ENCODE peak calls at places on chromosomes 11 and 22, in ten cellular contexts. F is lower leg skin, N is adrenal gland, W is GM12864, C is HFFc6, H is colonic mucosa, E is tibial nerve, G is fibroblast of pulmonary artery, D is hepatocyte, P is stomach. I is an unnamed sample.

GRCh38 chr11:115279831-115280761 is 224.1 kb downstream of the CADM1 start:
- DNase-seq in H (no peak), G (no peak), N (no peak), W (no peak), C (no peak), F (no peak), E (no peak), D (peak; percentile 28), P (no peak), I (no peak)

GRCh38 chr11:13328276-13328675 is 50.7 kb downstream of the BMAL1 start:
- DNase-seq in E (no peak), H (no peak), W (no peak), N (no peak), C (no peak), P (no peak), G (no peak), D (no peak), F (no peak), I (no peak)

GRCh38 chr22:28373841-28374240 is 305.8 kb downstream of the TTC28 start:
- DNase-seq in P (no peak), F (no peak), D (no peak), N (no peak), E (no peak), H (no peak), G (no peak), C (peak; percentile 30), W (no peak), I (peak; percentile 35)

GRCh38 chr11:35163707-35164496 is 24.9 kb downstream of the CD44 start:
- DNase-seq in E (no peak), W (no peak), H (no peak), P (no peak), C (no peak), F (no peak), D (no peak), N (no peak), G (no peak), I (no peak)

GRCh38 chr22:32897400-32897799 is 95.9 kb downstream of the TIMP3 start:
- DNase-seq in P (no peak), E (no peak), N (no peak), G (peak; percentile 37), W (no peak), H (no peak), C (peak; percentile 90), D (peak; percentile 59), F (no peak), I (peak; percentile 10)

GRCh38 chr22:37696657-37697539 is at the start of gene TRIOBP:
- DNase-seq in C (peak; percentile 94), E (peak; percentile 72), H (peak; percentile 97), W (no peak), G (peak; percentile 93), N (peak; percentile 98), D (peak; percentile 97), P (peak; percentile 96), F (peak; percentile 94), I (peak; percentile 93)

GRCh38 chr11:72298931-72299330 is 55.0 kb upstream of the PHOX2A start:
- DNase-seq in D (no peak), H (no peak), G (no peak), N (no peak), E (no peak), C (no peak), P (no peak), W (no peak), F (no peak), I (no peak)

GRCh38 chr22:46935506-46936377 is 173.3 kb downstream of the TBC1D22A start:
- DNase-seq in E (no peak), C (no peak), F (no peak), H (peak; percentile 76), W (no peak), G (no peak), D (peak; percentile 74), N (peak; percentile 51), P (no peak), I (no peak)

DNA sequence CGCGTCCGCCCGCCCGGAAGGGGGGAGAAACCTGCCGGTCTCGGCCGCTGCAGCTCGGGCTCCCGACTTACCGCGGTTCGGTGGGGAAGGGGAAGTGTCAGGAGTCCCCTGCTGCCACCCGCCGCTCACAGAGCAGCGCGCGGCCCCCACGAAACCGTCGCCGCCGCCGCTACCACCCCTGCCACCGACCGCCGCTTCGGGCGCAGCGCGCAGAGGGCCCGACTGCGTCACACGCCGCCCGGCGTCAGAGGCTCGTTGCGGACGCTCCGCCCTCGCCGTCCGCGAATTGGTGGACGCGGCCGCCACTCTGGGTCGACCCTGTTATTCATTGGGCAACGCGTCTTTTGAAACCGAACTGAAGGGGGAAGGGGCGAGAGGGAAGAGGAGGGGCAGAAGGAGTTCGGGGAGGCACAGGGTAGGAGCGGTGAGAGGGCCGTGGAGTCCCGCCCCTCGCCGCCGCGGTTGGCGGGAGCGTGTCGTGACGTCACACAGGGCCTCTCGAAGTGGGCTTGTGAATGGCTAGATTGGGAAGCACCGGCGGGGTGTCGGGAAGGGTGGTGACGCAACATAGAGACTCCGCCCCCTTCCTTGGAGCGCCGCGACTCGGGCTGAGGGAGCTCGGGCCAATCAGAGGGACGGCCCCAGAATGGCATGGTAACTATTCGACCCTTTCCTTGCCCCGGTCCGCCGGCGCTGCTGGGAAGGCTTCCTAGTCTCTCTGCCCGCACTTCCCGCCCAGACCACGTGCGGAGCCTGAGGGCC is at the start of gene NUP98:
- DNase-seq in H (peak; percentile 100), F (peak; percentile 100), D (peak; percentile 99), G (peak; percentile 100), W (peak; percentile 98), N (peak; percentile 100), P (peak; percentile 100), E (peak; percentile 99), C (peak; percentile 100), I (peak; percentile 99)
- TF ChIP-seq CTCF in H (no peak), F (no peak), D (no peak), G (no peak), W (no peak), N (no peak), P (no peak), E (peak; percentile 48), C (no peak), I (no peak)

GRCh38 chr22:49188091-49188490 is 639.6 kb downstream of the BRD1 start:
- DNase-seq in W (no peak), D (no peak), N (no peak), P (no peak), C (no peak), F (no peak), G (no peak), E (no peak), H (no peak), I (no peak)

GRCh38 chr22:49185312-49185969 is 642.2 kb downstream of the BRD1 start:
- DNase-seq in E (no peak), F (no peak), P (no peak), H (no peak), N (no peak), C (no peak), D (peak; percentile 40), G (no peak), W (no peak), I (no peak)

GRCh38 chr22:49184736-49185135 is 642.9 kb downstream of the BRD1 start:
- DNase-seq in C (no peak), N (no peak), D (no peak), H (no peak), G (no peak), E (no peak), P (no peak), W (no peak), F (no peak), I (no peak)

GRCh38 chr22:49186756-49187155 is 640.9 kb downstream of the BRD1 start:
- DNase-seq in E (no peak), G (no peak), D (no peak), C (no peak), N (no peak), P (no peak), H (no peak), F (no peak), W (no peak), I (no peak)

DNA sequence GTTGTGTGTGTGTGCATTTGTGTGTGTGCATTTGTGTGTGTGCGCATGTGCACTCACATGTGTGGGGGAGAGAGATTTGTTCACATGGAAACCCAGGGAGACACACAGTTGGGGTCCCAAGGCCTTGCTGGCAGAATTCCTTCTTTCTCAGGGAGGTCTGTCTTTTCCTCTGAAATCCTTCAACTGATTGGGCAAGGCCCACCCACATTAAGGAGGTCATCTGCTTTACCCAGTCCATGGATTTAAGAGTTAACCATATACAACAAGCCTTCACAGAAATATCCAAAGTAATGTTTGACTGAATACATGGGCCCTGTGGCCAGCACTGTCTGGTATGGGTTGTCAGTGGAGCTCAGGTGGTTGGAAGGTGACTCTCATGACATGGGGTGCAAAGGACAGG is 641.4 kb downstream of the BRD1 start:
- DNase-seq in G (no peak), W (no peak), C (no peak), F (no peak), D (no peak), N (no peak), H (no peak), E (no peak), P (no peak), I (no peak)
- TF ChIP-seq CTCF in G (no peak), W (no peak), C (no peak), F (no peak), D (no peak), N (no peak), H (no peak), E (no peak), P (no peak), I (no peak)

GRCh38 chr22:35758394-35758793 is 40.7 kb downstream of the APOL5 start:
- DNase-seq in D (no peak), F (no peak), H (no peak), W (no peak), E (no peak), N (no peak), C (no peak), G (no peak), P (no peak), I (no peak)
- TF ChIP-seq CTCF in D (no peak), F (no peak), H (no peak), W (no peak), E (no peak), N (no peak), C (no peak), G (no peak), P (no peak), I (no peak)

DNA sequence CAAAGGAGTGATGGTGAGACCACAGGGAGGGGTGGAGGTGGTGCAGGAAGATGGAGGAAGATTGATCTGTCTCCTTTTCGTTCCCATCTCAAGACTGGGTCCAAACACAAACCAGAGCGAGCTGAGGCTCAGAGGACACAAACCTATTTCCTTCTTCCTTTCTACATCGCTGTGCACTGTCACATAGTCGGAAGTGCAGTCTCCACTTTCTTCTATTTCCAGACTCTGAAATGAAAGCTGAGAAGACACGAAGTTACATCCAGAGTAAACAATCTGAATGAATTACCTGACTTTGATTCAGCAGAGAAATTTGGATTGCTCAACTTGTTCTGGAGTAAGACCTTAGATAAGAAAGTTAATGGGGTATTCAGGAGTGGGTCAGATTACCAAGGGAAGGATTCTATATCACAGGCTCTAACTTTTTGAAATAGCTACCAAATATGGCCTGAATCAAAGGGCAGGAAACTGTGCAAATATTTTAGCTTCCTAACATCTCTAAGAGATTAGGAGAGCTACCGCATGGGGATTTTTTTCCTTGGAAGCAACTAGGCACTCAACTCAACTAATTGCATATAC is 14.4 kb downstream of the OVCH2 start:
- DNase-seq in P (no peak), C (no peak), N (no peak), W (no peak), G (peak; percentile 29), H (no peak), F (no peak), E (no peak), D (no peak), I (no peak)
- TF ChIP-seq CTCF in P (no peak), C (no peak), N (no peak), W (no peak), G (no peak), H (no peak), F (no peak), E (no peak), D (no peak), I (no peak)